ENCODE peak calls at places on chromosomes 6 and 20, in seven cellular contexts. D is amygdala; X is stimulated activated CD4-positive, alpha-beta T cell treated with anti-CD3 and anti-CD28 coated beads, Interleukin-4, amount 100 ng/mL, for 48 hours; F is GM03348; E is mesendoderm; B is hepatic stellate cell; T is suprapubic skin. C is an unnamed sample.

GRCh38 chr6:113596907-113597583 is 260.1 kb upstream of the MARCKS start:
- DNase-seq in T (no peak), D (no peak), B (no peak), X (no peak), E (no peak), F (peak; percentile 32), C (no peak)

GRCh38 chr6:148760568-148761531 is 14.0 kb downstream of the UST start:
- DNase-seq in X (peak; percentile 37), F (peak; percentile 82), D (peak; percentile 26), E (peak; percentile 83), B (peak; percentile 65), T (peak; percentile 87), C (no peak)

GRCh38 chr20:21376631-21377030 is 20.7 kb downstream of the NKX2-4 start:
- DNase-seq in B (no peak), F (no peak), D (no peak), X (no peak), T (no peak), E (no peak), C (no peak)

GRCh38 chr6:35396991-35397390 is 54.6 kb downstream of the PPARD start:
- DNase-seq in B (no peak), E (no peak), T (no peak), D (no peak), F (no peak), X (no peak), C (no peak)

GRCh38 chr20:45911486-45912343 is at the start of gene PLTP:
- DNase-seq in T (peak; percentile 88), B (peak; percentile 66), E (peak; percentile 82), F (peak; percentile 77), D (peak; percentile 71), X (no peak), C (peak; percentile 70)

GRCh38 chr6:33897193-33897479 is 93.3 kb upstream of the MLN start:
- DNase-seq in B (no peak), X (no peak), T (no peak), D (no peak), F (no peak), E (no peak), C (no peak)

GRCh38 chr6:139522471-139523220 is 148.2 kb upstream of the CITED2 start:
- DNase-seq in E (no peak), T (no peak), D (no peak), B (no peak), X (no peak), F (peak; percentile 17), C (no peak)

GRCh38 chr20:2851086-2851485 is 10.5 kb downstream of the VPS16 start:
- DNase-seq in D (no peak), B (no peak), T (no peak), F (no peak), X (no peak), E (no peak), C (no peak)

GRCh38 chr6:6689413-6690143 is 101.1 kb downstream of the LY86 start:
- DNase-seq in E (no peak), X (no peak), B (no peak), T (no peak), D (no peak), F (peak; percentile 47), C (no peak)

GRCh38 chr6:144415835-144416237 is 130.7 kb downstream of the UTRN start:
- DNase-seq in B (no peak), D (no peak), T (no peak), X (no peak), E (no peak), F (peak; percentile 22), C (no peak)

GRCh38 chr20:62361799-62362589 is 5.1 kb downstream of the LAMA5 start:
- DNase-seq in T (no peak), E (peak; percentile 96), D (no peak), B (no peak), F (no peak), X (no peak), C (no peak)

GRCh38 chr20:57561356-57562279 is 708 bp downstream of the PCK1 start:
- DNase-seq in X (no peak), F (no peak), E (no peak), B (no peak), D (no peak), T (no peak), C (no peak)

GRCh38 chr6:13794184-13794583 is 20.2 kb downstream of the MCUR1 start:
- DNase-seq in E (peak; percentile 54), D (no peak), T (no peak), X (no peak), B (peak; percentile 50), F (peak; percentile 69), C (no peak)

GRCh38 chr6:101069191-101069795 is 188.2 kb upstream of the ASCC3 start:
- DNase-seq in T (no peak), X (no peak), E (no peak), F (no peak), D (no peak), B (peak; percentile 8), C (no peak)

GRCh38 chr6:168964138-168964892 is 289.3 kb downstream of the THBS2 start:
- DNase-seq in F (peak; percentile 69), E (no peak), B (no peak), T (no peak), D (no peak), X (no peak), C (no peak)

GRCh38 chr20:13430346-13431002 is 208.3 kb downstream of the TASP1 start:
- DNase-seq in E (no peak), F (no peak), D (no peak), X (peak; percentile 7), B (no peak), T (no peak), C (no peak)

C was measured in neural crest cell.